ENCODE peak calls at places on chromosomes 5 and 9, in seven cellular contexts. J is HCT116, R is GM12878, V is HepG2, G is SK-N-SH, K is K562, H is H1. M is an unnamed sample.

GRCh38 chr9:11962327-11962726 is 730.9 kb upstream of the TYRP1 start:
- DNase-seq in J (no peak), R (no peak), V (no peak), G (no peak), K (no peak), H (no peak), M (no peak)

GRCh38 chr9:22079873-22080341 is 70.8 kb upstream of the CDKN2B start:
- DNase-seq in J (no peak), R (peak; percentile 40), V (no peak), G (no peak), K (no peak), H (no peak), M (no peak)

GRCh38 chr9:98101868-98102273 is 17.2 kb downstream of the TRIM14 start:
- DNase-seq in J (no peak), R (peak; percentile 99), V (no peak), G (no peak), K (no peak), H (no peak), M (no peak)

GRCh38 chr9:122216798-122217418 is 11.8 kb downstream of the LHX6 start:
- DNase-seq in J (no peak), R (no peak), V (no peak), G (no peak), K (no peak), H (peak; percentile 66), M (no peak)

GRCh38 chr9:4334439-4334838 is 34.6 kb upstream of the GLIS3 start:
- DNase-seq in J (peak; percentile 35), R (no peak), V (peak; percentile 46), G (no peak), K (no peak), H (no peak), M (peak; percentile 35)

GRCh38 chr9:96126321-96126881 is 175.6 kb downstream of the HSD17B3 start:
- DNase-seq in J (no peak), R (no peak), V (no peak), G (no peak), K (no peak), H (no peak), M (no peak)

GRCh38 chr9:94656190-94656589 is 16.9 kb upstream of the FBP1 start:
- DNase-seq in J (no peak), R (peak; percentile 79), V (no peak), G (no peak), K (no peak), H (no peak), M (no peak)

GRCh38 chr5:10235350-10235749 is 14.3 kb downstream of the ATPSCKMT start:
- DNase-seq in J (peak; percentile 33), R (no peak), V (no peak), G (no peak), K (no peak), H (no peak), M (no peak)

GRCh38 chr9:130332384-130332926 is 66.9 kb downstream of the HMCN2 start:
- DNase-seq in J (no peak), R (no peak), V (no peak), G (no peak), K (no peak), H (no peak), M (no peak)

GRCh38 chr5:56706504-56706903 is 108.8 kb upstream of the MAP3K1 start:
- DNase-seq in J (no peak), R (no peak), V (no peak), G (no peak), K (no peak), H (no peak), M (no peak)

GRCh38 chr9:16289639-16290038 is 580.8 kb downstream of the BNC2 start:
- DNase-seq in J (no peak), R (peak; percentile 31), V (no peak), G (no peak), K (no peak), H (no peak), M (no peak)

GRCh38 chr9:70049236-70049635 is 5.6 kb downstream of the MAMDC2 start:
- DNase-seq in J (no peak), R (no peak), V (no peak), G (no peak), K (no peak), H (peak; percentile 11), M (no peak)

GRCh38 chr9:122005597-122005996 is 87.5 kb downstream of the TTLL11 start:
- DNase-seq in J (no peak), R (no peak), V (no peak), G (peak; percentile 54), K (no peak), H (peak; percentile 43), M (no peak)

GRCh38 chr5:172775326-172776234 is 4.6 kb upstream of the DUSP1 start:
- DNase-seq in J (no peak), R (no peak), V (peak; percentile 95), G (no peak), K (no peak), H (no peak), M (no peak)

GRCh38 chr5:148950892-148951291 is 112.0 kb downstream of the SH3TC2 start:
- DNase-seq in J (no peak), R (no peak), V (no peak), G (no peak), K (no peak), H (no peak), M (no peak)

GRCh38 chr5:148956632-148957385 is 106.1 kb downstream of the SH3TC2 start:
- DNase-seq in J (no peak), R (no peak), V (no peak), G (no peak), K (no peak), H (no peak), M (no peak)

GRCh38 chr5:148949871-148950863 is 112.7 kb downstream of the SH3TC2 start:
- DNase-seq in J (no peak), R (no peak), V (no peak), G (no peak), K (no peak), H (no peak), M (no peak)

GRCh38 chr5:148952097-148952828 is 110.6 kb downstream of the SH3TC2 start:
- DNase-seq in J (no peak), R (no peak), V (no peak), G (peak; percentile 30), K (no peak), H (no peak), M (no peak)

GRCh38 chr5:148951612-148952011 is 111.2 kb downstream of the SH3TC2 start:
- DNase-seq in J (no peak), R (no peak), V (no peak), G (no peak), K (no peak), H (no peak), M (no peak)
- TF ChIP-seq YY1 in J (no peak), R (no peak), V (no peak), G (no peak), K (no peak), H (no peak), M (no peak)

GRCh38 chr9:73152953-73153352 is 1.3 kb downstream of the ANXA1 start:
- DNase-seq in J (no peak), R (peak; percentile 20), V (no peak), G (no peak), K (no peak), H (no peak), M (no peak)
- H3K4me1 ChIP-seq in J (peaks cover 78% of the 10 kb centered on the region), R (peaks cover 8% of the 10 kb centered on the region), V (no peaks in the 10 kb centered on the region), G (peaks cover 42% of the 10 kb centered on the region), K (peaks cover 25% of the 10 kb centered on the region), H (peaks cover 5% of the 10 kb centered on the region), M (no peaks in the 10 kb centered on the region)

DNA sequence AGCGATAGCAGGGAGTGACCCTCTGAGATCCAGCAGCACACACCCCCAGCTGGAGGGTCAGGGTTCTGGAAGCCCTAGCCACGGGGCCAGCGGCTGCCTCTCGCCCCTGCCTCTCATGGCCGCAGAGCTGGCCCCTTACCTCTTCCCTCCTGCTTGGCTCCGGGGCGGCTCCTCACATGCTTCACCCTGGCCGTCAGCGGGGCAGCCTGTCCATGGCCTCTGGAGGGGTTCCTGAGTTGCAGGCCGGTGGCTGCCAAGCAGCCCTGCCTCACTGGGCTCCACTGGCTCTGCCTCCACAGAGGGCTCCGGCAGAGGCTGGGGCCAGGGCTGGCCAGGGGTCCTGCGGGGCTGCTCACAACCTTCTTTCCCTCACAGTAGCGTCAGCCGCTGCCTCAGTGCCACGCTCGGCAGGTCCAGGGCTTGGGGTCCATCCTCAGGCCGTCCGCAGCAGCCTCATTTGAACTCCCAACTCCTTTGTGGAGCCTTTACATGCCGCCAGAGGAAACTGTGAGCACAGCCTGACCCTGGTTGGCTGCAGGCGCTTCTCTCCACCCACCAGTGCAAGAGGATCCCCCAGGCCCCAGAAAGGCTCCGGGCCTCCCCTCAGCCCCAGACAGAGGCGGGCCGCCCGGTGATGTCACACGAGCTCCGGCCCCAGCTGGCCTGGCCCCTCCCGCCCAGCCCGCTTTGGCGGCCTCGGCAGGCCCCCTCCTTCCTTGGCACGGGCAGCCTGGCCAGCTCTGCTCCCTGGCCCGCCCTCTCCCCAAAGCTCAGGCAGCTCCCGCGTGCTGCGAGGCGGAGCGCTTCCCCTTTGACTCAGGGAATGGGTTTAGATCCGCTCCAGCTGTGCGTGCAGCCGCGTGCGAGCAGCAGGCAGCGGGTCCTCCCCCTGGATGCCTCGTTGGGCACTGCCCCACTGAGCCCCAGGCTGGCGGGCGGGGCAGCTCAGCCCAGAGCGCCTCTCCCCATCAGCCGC is at the start of gene ANGPTL2:
- DNase-seq in J (no peak), R (no peak), V (peak; percentile 43), G (peak; percentile 94), K (peak; percentile 23), H (peak; percentile 90), M (peak; percentile 73)
- H3K4me3 ChIP-seq in J (no peak within 1 kb of the TSS), R (no peak within 1 kb of the TSS), V (peak within 1 kb of the TSS; percentile 74), G (peak within 1 kb of the TSS; percentile 60), K (no peak within 1 kb of the TSS), H (peak within 1 kb of the TSS; percentile 61), M (peak within 1 kb of the TSS; percentile 81)

DNA sequence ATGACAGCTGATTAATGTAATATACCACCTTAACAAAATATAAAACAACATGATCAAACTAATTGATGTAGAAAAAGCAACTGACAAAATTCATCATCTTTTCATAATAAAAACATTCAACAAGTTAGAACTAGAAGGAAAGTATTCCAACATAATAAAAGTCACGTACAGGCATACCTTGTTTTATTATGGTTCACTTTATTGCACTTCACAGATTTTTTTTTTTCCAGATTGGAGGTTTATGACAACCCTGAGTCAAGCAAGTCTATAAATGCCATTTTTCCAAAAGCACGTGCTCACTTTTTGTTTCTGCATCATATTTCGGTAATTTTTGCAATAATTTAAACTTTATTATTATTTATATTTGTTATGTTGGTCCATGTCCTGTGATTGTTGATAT is 1120.3 kb downstream of the PTPRD start:
- DNase-seq in J (no peak), R (no peak), V (no peak), G (no peak), K (no peak), H (no peak), M (no peak)
- TF ChIP-seq YY1 in J (no peak), R (no peak), V (no peak), G (no peak), K (no peak), H (no peak), M (no peak)

DNA sequence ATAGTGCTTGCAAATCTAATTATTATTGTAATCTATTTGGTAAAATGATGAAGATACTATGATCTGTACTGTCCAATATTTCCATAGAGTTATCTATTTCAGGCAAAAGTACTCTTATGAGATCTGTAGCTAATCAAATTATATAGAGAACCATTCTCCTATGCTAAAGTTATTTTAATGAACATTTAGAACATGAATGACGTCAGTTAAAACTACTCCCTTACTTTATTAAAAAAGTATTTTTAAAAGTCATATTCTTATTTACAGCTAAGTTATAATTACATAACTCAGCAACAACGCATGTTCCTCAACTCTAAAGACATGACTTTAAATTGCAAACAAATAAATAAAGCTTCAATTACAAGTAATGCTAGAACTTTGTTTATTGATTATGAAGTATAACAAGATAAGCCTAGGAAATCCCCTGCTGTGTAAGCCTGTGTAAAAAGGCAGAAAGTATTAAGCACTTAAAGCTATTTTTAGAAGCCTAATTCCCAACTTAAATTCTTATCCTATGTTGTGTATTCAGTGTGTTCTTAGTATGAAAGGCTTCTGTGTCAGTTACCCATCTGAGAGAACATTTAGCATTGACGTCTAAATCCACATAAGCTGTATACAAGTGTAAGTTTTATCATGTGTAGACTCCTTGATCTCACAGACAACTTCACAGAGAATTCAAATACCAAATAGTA is 285.7 kb downstream of the HCN1 start:
- DNase-seq in J (no peak), R (no peak), V (no peak), G (no peak), K (no peak), H (no peak), M (no peak)
- H3K4me1 ChIP-seq in J (peaks cover 8% of the 10 kb centered on the region), R (no peaks in the 10 kb centered on the region), V (no peaks in the 10 kb centered on the region), G (peaks cover 18% of the 10 kb centered on the region), K (no peaks in the 10 kb centered on the region), H (no peaks in the 10 kb centered on the region), M (no peaks in the 10 kb centered on the region)